ENCODE peak calls at places on chromosomes 11 and 22, in four cellular contexts. One of them, this sample, is unnamed.
A peak's percentile ranks its signal among the peaks of the same experiment; 100 is the strongest.

GRCh38 chr11:1196516-1197391 is 26.1 kb upstream of the MUC5B start:
- DNase-seq in pancreas: no peak
- DNase-seq in naive B cell: no peak
- DNase-seq in HEK293T: no peak
- DNase-seq in this sample: peak; percentile 14

GRCh38 chr11:94731921-94732601 is 36.1 kb upstream of the AMOTL1 start:
- DNase-seq in naive B cell: no peak
- DNase-seq in HEK293T: no peak
- DNase-seq in pancreas: no peak
- DNase-seq in this sample: no peak

GRCh38 chr11:108092134-108092533 is 29.2 kb upstream of the ACAT1 start:
- DNase-seq in HEK293T: no peak
- DNase-seq in pancreas: no peak
- DNase-seq in naive B cell: no peak
- DNase-seq in this sample: no peak

GRCh38 chr11:133821776-133822175 is 23.5 kb downstream of the SPATA19 start:
- DNase-seq in HEK293T: peak; percentile 79
- DNase-seq in pancreas: peak; percentile 57
- DNase-seq in naive B cell: no peak
- DNase-seq in this sample: no peak

GRCh38 chr11:86916330-86916729 is 38.9 kb downstream of the FZD4 start:
- DNase-seq in HEK293T: no peak
- DNase-seq in pancreas: no peak
- DNase-seq in naive B cell: no peak
- DNase-seq in this sample: no peak

GRCh38 chr22:20952544-20953341 is 14.3 kb upstream of the AIFM3 start:
- DNase-seq in naive B cell: no peak
- DNase-seq in pancreas: no peak
- DNase-seq in HEK293T: no peak
- DNase-seq in this sample: peak; percentile 83

GRCh38 chr11:27496461-27496860 is 10.1 kb downstream of the LIN7C start:
- DNase-seq in pancreas: no peak
- DNase-seq in naive B cell: no peak
- DNase-seq in HEK293T: no peak
- DNase-seq in this sample: no peak

GRCh38 chr22:35493074-35493473 is 47.6 kb upstream of the RASD2 start:
- DNase-seq in HEK293T: no peak
- DNase-seq in naive B cell: no peak
- DNase-seq in pancreas: no peak
- DNase-seq in this sample: no peak

GRCh38 chr11:111765984-111766833 is at the start of gene PPP2R1B:
- DNase-seq in HEK293T: peak; percentile 96
- DNase-seq in pancreas: peak; percentile 74
- DNase-seq in naive B cell: peak; percentile 72
- DNase-seq in this sample: peak; percentile 87

GRCh38 chr11:8963569-8964323 is 496 bp downstream of the TMEM9B start:
- DNase-seq in pancreas: peak; percentile 89
- DNase-seq in HEK293T: peak; percentile 71
- DNase-seq in naive B cell: peak; percentile 78
- DNase-seq in this sample: peak; percentile 90

GRCh38 chr11:78676026-78676557 is 101.4 kb upstream of the NARS2 start:
- DNase-seq in naive B cell: no peak
- DNase-seq in pancreas: no peak
- DNase-seq in HEK293T: no peak
- DNase-seq in this sample: no peak

GRCh38 chr11:120316880-120317688 is 8.0 kb upstream of the TLCD5 start:
- DNase-seq in pancreas: peak; percentile 67
- DNase-seq in naive B cell: no peak
- DNase-seq in HEK293T: no peak
- DNase-seq in this sample: no peak

GRCh38 chr11:100932474-100933100 is 197.0 kb downstream of the PGR start:
- DNase-seq in pancreas: no peak
- DNase-seq in HEK293T: peak; percentile 24
- DNase-seq in naive B cell: peak; percentile 35
- DNase-seq in this sample: no peak

This sample was measured in right lobe of liver.